ENCODE peak calls at places on chromosomes 5 and 9, in nine cellular contexts. One of them, this sample, is unnamed.

GRCh38 chr5:135384898-135385297 is 14.1 kb downstream of the MACROH2A1 start:
- DNase-seq in H4: no peak
- DNase-seq in fibroblast of mammary gland: no peak
- DNase-seq in tibial nerve: no peak
- DNase-seq in activated gamma-delta T cell treated with Interleukin-2 at 50 U/mL for 16 hours: no peak
- DNase-seq in anterior cingulate cortex: no peak
- DNase-seq in activated naive CD4-positive, alpha-beta T cell treated with anti-CD3 and anti-CD28 coated beads for 36 hours: no peak
- DNase-seq in iris pigment epithelial cell: no peak
- DNase-seq in NCI-H1092: no peak
- DNase-seq in this sample: no peak

GRCh38 chr5:122258241-122258640 is 53.8 kb upstream of the SNCAIP start:
- DNase-seq in anterior cingulate cortex: no peak
- DNase-seq in fibroblast of mammary gland: no peak
- DNase-seq in NCI-H1092: no peak
- DNase-seq in H4: no peak
- DNase-seq in activated gamma-delta T cell treated with Interleukin-2 at 50 U/mL for 16 hours: no peak
- DNase-seq in activated naive CD4-positive, alpha-beta T cell treated with anti-CD3 and anti-CD28 coated beads for 36 hours: no peak
- DNase-seq in tibial nerve: no peak
- DNase-seq in iris pigment epithelial cell: no peak
- DNase-seq in this sample: peak

GRCh38 chr9:93708987-93709302 is 132.6 kb downstream of the PHF2 start:
- DNase-seq in H4: no peak
- DNase-seq in activated naive CD4-positive, alpha-beta T cell treated with anti-CD3 and anti-CD28 coated beads for 36 hours: no peak
- DNase-seq in iris pigment epithelial cell: no peak
- DNase-seq in anterior cingulate cortex: no peak
- DNase-seq in tibial nerve: no peak
- DNase-seq in activated gamma-delta T cell treated with Interleukin-2 at 50 U/mL for 16 hours: no peak
- DNase-seq in NCI-H1092: no peak
- DNase-seq in fibroblast of mammary gland: no peak
- DNase-seq in this sample: no peak

GRCh38 chr5:73215891-73216610 is 43.1 kb downstream of the TMEM174 start:
- DNase-seq in activated gamma-delta T cell treated with Interleukin-2 at 50 U/mL for 16 hours: peak
- DNase-seq in anterior cingulate cortex: peak
- DNase-seq in NCI-H1092: peak
- DNase-seq in activated naive CD4-positive, alpha-beta T cell treated with anti-CD3 and anti-CD28 coated beads for 36 hours: peak
- DNase-seq in H4: peak
- DNase-seq in tibial nerve: peak
- DNase-seq in iris pigment epithelial cell: peak
- DNase-seq in fibroblast of mammary gland: peak
- DNase-seq in this sample: peak

GRCh38 chr9:6924988-6925563 is 167.3 kb downstream of the KDM4C start:
- DNase-seq in tibial nerve: no peak
- DNase-seq in activated gamma-delta T cell treated with Interleukin-2 at 50 U/mL for 16 hours: no peak
- DNase-seq in H4: no peak
- DNase-seq in activated naive CD4-positive, alpha-beta T cell treated with anti-CD3 and anti-CD28 coated beads for 36 hours: no peak
- DNase-seq in fibroblast of mammary gland: no peak
- DNase-seq in iris pigment epithelial cell: no peak
- DNase-seq in NCI-H1092: no peak
- DNase-seq in anterior cingulate cortex: no peak
- DNase-seq in this sample: no peak

GRCh38 chr5:141039517-141039916 is 11.7 kb upstream of the PCDHB1 start:
- DNase-seq in NCI-H1092: peak
- DNase-seq in activated gamma-delta T cell treated with Interleukin-2 at 50 U/mL for 16 hours: no peak
- DNase-seq in iris pigment epithelial cell: no peak
- DNase-seq in tibial nerve: no peak
- DNase-seq in fibroblast of mammary gland: no peak
- DNase-seq in H4: no peak
- DNase-seq in anterior cingulate cortex: no peak
- DNase-seq in activated naive CD4-positive, alpha-beta T cell treated with anti-CD3 and anti-CD28 coated beads for 36 hours: no peak
- DNase-seq in this sample: peak

GRCh38 chr5:175778951-175779475 is 92.4 kb upstream of the CPLX2 start:
- DNase-seq in H4: peak
- DNase-seq in anterior cingulate cortex: no peak
- DNase-seq in NCI-H1092: peak
- DNase-seq in fibroblast of mammary gland: peak
- DNase-seq in iris pigment epithelial cell: peak
- DNase-seq in activated naive CD4-positive, alpha-beta T cell treated with anti-CD3 and anti-CD28 coated beads for 36 hours: no peak
- DNase-seq in activated gamma-delta T cell treated with Interleukin-2 at 50 U/mL for 16 hours: no peak
- DNase-seq in tibial nerve: no peak
- DNase-seq in this sample: peak

GRCh38 chr9:84711936-84712335 is 42.4 kb downstream of the NTRK2 start:
- DNase-seq in anterior cingulate cortex: no peak
- DNase-seq in activated naive CD4-positive, alpha-beta T cell treated with anti-CD3 and anti-CD28 coated beads for 36 hours: no peak
- DNase-seq in tibial nerve: peak
- DNase-seq in fibroblast of mammary gland: peak
- DNase-seq in NCI-H1092: peak
- DNase-seq in H4: peak
- DNase-seq in activated gamma-delta T cell treated with Interleukin-2 at 50 U/mL for 16 hours: no peak
- DNase-seq in iris pigment epithelial cell: peak
- DNase-seq in this sample: peak

GRCh38 chr5:9898319-9898718 is 268.2 kb upstream of the TAS2R1 start:
- DNase-seq in anterior cingulate cortex: no peak
- DNase-seq in activated naive CD4-positive, alpha-beta T cell treated with anti-CD3 and anti-CD28 coated beads for 36 hours: no peak
- DNase-seq in tibial nerve: no peak
- DNase-seq in H4: peak
- DNase-seq in fibroblast of mammary gland: peak
- DNase-seq in NCI-H1092: no peak
- DNase-seq in activated gamma-delta T cell treated with Interleukin-2 at 50 U/mL for 16 hours: no peak
- DNase-seq in iris pigment epithelial cell: peak
- DNase-seq in this sample: peak

GRCh38 chr9:98399950-98400683 is 144.7 kb upstream of the TBC1D2 start:
- DNase-seq in H4: no peak
- DNase-seq in anterior cingulate cortex: no peak
- DNase-seq in activated gamma-delta T cell treated with Interleukin-2 at 50 U/mL for 16 hours: no peak
- DNase-seq in iris pigment epithelial cell: no peak
- DNase-seq in activated naive CD4-positive, alpha-beta T cell treated with anti-CD3 and anti-CD28 coated beads for 36 hours: no peak
- DNase-seq in fibroblast of mammary gland: no peak
- DNase-seq in tibial nerve: no peak
- DNase-seq in NCI-H1092: no peak
- DNase-seq in this sample: no peak

GRCh38 chr5:147918899-147919298 is 12.6 kb upstream of the C5orf46 start:
- DNase-seq in anterior cingulate cortex: no peak
- DNase-seq in activated gamma-delta T cell treated with Interleukin-2 at 50 U/mL for 16 hours: no peak
- DNase-seq in activated naive CD4-positive, alpha-beta T cell treated with anti-CD3 and anti-CD28 coated beads for 36 hours: no peak
- DNase-seq in fibroblast of mammary gland: no peak
- DNase-seq in tibial nerve: no peak
- DNase-seq in NCI-H1092: no peak
- DNase-seq in H4: no peak
- DNase-seq in iris pigment epithelial cell: no peak
- DNase-seq in this sample: no peak

GRCh38 chr5:126540631-126541030 is 54.4 kb downstream of the ALDH7A1 start:
- DNase-seq in NCI-H1092: no peak
- DNase-seq in tibial nerve: no peak
- DNase-seq in activated naive CD4-positive, alpha-beta T cell treated with anti-CD3 and anti-CD28 coated beads for 36 hours: no peak
- DNase-seq in activated gamma-delta T cell treated with Interleukin-2 at 50 U/mL for 16 hours: no peak
- DNase-seq in iris pigment epithelial cell: no peak
- DNase-seq in fibroblast of mammary gland: no peak
- DNase-seq in anterior cingulate cortex: no peak
- DNase-seq in H4: no peak
- DNase-seq in this sample: no peak

GRCh38 chr5:150255659-150256415 is 33.7 kb downstream of the CAMK2A start:
- DNase-seq in activated naive CD4-positive, alpha-beta T cell treated with anti-CD3 and anti-CD28 coated beads for 36 hours: no peak
- DNase-seq in anterior cingulate cortex: no peak
- DNase-seq in activated gamma-delta T cell treated with Interleukin-2 at 50 U/mL for 16 hours: no peak
- DNase-seq in iris pigment epithelial cell: peak
- DNase-seq in H4: no peak
- DNase-seq in tibial nerve: no peak
- DNase-seq in fibroblast of mammary gland: no peak
- DNase-seq in NCI-H1092: peak
- DNase-seq in this sample: no peak

GRCh38 chr5:7869474-7870136 is 657 bp downstream of the MTRR start:
- DNase-seq in anterior cingulate cortex: no peak
- DNase-seq in H4: no peak
- DNase-seq in NCI-H1092: no peak
- DNase-seq in iris pigment epithelial cell: no peak
- DNase-seq in activated naive CD4-positive, alpha-beta T cell treated with anti-CD3 and anti-CD28 coated beads for 36 hours: peak
- DNase-seq in activated gamma-delta T cell treated with Interleukin-2 at 50 U/mL for 16 hours: no peak
- DNase-seq in fibroblast of mammary gland: no peak
- DNase-seq in tibial nerve: no peak
- DNase-seq in this sample: peak

GRCh38 chr5:58127486-58128220 is 332.2 kb downstream of the PLK2 start:
- DNase-seq in iris pigment epithelial cell: peak
- DNase-seq in anterior cingulate cortex: no peak
- DNase-seq in tibial nerve: no peak
- DNase-seq in fibroblast of mammary gland: no peak
- DNase-seq in H4: no peak
- DNase-seq in activated naive CD4-positive, alpha-beta T cell treated with anti-CD3 and anti-CD28 coated beads for 36 hours: no peak
- DNase-seq in NCI-H1092: no peak
- DNase-seq in activated gamma-delta T cell treated with Interleukin-2 at 50 U/mL for 16 hours: no peak
- DNase-seq in this sample: no peak

GRCh38 chr9:135611142-135611874 is 28.0 kb downstream of the GLT6D1 start:
- DNase-seq in H4: no peak
- DNase-seq in activated naive CD4-positive, alpha-beta T cell treated with anti-CD3 and anti-CD28 coated beads for 36 hours: no peak
- DNase-seq in iris pigment epithelial cell: no peak
- DNase-seq in activated gamma-delta T cell treated with Interleukin-2 at 50 U/mL for 16 hours: no peak
- DNase-seq in tibial nerve: no peak
- DNase-seq in NCI-H1092: no peak
- DNase-seq in fibroblast of mammary gland: no peak
- DNase-seq in anterior cingulate cortex: no peak
- DNase-seq in this sample: no peak

GRCh38 chr5:136047858-136048257 is 19.1 kb downstream of the TGFBI start:
- DNase-seq in activated gamma-delta T cell treated with Interleukin-2 at 50 U/mL for 16 hours: no peak
- DNase-seq in H4: no peak
- DNase-seq in iris pigment epithelial cell: no peak
- DNase-seq in anterior cingulate cortex: no peak
- DNase-seq in NCI-H1092: no peak
- DNase-seq in tibial nerve: no peak
- DNase-seq in fibroblast of mammary gland: no peak
- DNase-seq in activated naive CD4-positive, alpha-beta T cell treated with anti-CD3 and anti-CD28 coated beads for 36 hours: no peak
- DNase-seq in this sample: no peak

GRCh38 chr5:180860273-180860886 is 696 bp downstream of the ZFP62 start:
- DNase-seq in NCI-H1092: no peak
- DNase-seq in iris pigment epithelial cell: peak
- DNase-seq in tibial nerve: no peak
- DNase-seq in anterior cingulate cortex: no peak
- DNase-seq in H4: peak
- DNase-seq in fibroblast of mammary gland: peak
- DNase-seq in activated gamma-delta T cell treated with Interleukin-2 at 50 U/mL for 16 hours: peak
- DNase-seq in activated naive CD4-positive, alpha-beta T cell treated with anti-CD3 and anti-CD28 coated beads for 36 hours: peak
- DNase-seq in this sample: peak

This sample was measured in RWPE1.